ENCODE peak calls at places on chromosomes 4 and X, in five cellular contexts. W, A, X, R and J are unnamed samples. For H3K36me3, the result is how much of the 10 kb centered on the place peaks cover.

GRCh38 chr4:19776929-19777328 is 474.8 kb upstream of the SLIT2 start:
- DNase-seq in W (no peak), A (no peak), R (peak), X (no peak), J (peak)

GRCh38 chr4:37948542-37948941 is 11.7 kb upstream of the PTTG2 start:
- DNase-seq in R (no peak), X (no peak), W (no peak), A (no peak), J (no peak)

GRCh38 chr4:87465739-87466366 is 43.5 kb downstream of the NUDT9 start:
- DNase-seq in X (peak), R (peak), A (no peak), W (no peak), J (peak)

GRCh38 chr4:81380364-81380853 is 91.3 kb downstream of the RASGEF1B start:
- DNase-seq in R (no peak), W (no peak), X (no peak), A (no peak), J (no peak)

GRCh38 chr4:15488136-15488535 is 18.5 kb downstream of the CC2D2A start:
- DNase-seq in R (peak), X (no peak), A (no peak), W (no peak), J (no peak)

GRCh38 chr4:954211-955020 is 19.0 kb downstream of the DGKQ start:
- DNase-seq in W (no peak), A (peak), X (no peak), R (no peak), J (no peak)

GRCh38 chrX:110384490-110384889 is 25.8 kb downstream of the RTL9 start:
- DNase-seq in A (no peak), W (no peak), R (peak), X (peak), J (peak)

GRCh38 chr4:74420863-74421262 is 24.1 kb upstream of the AREG start:
- DNase-seq in W (no peak), X (no peak), R (no peak), A (no peak), J (no peak)

GRCh38 chrX:138191998-138192397 is 519.5 kb downstream of the FGF13 start:
- DNase-seq in W (no peak), R (peak), A (no peak), X (peak), J (peak)

GRCh38 chr4:40515398-40516293 is 114.0 kb downstream of the RBM47 start:
- DNase-seq in R (no peak), X (peak), A (peak), W (no peak), J (peak)

GRCh38 chr4:83981156-83981555 is 445.2 kb downstream of the GPAT3 start:
- DNase-seq in R (no peak), A (no peak), W (no peak), X (no peak), J (no peak)

GRCh38 chr4:115234405-115235093 is 121.1 kb upstream of the NDST4 start:
- DNase-seq in R (no peak), X (peak), W (no peak), A (no peak), J (peak)

GRCh38 chr4:94338681-94339351 is 3.8 kb downstream of the HPGDS start:
- DNase-seq in W (no peak), R (no peak), A (no peak), X (no peak), J (no peak)

GRCh38 chr4:100746141-100746540 is 228.3 kb upstream of the EMCN start:
- DNase-seq in R (no peak), W (no peak), X (no peak), A (no peak), J (no peak)

GRCh38 chr4:76087007-76087769 is 12.7 kb downstream of the ART3 start:
- DNase-seq in A (peak), R (peak), W (no peak), X (peak), J (peak)

GRCh38 chrX:69158166-69159040 is 6.8 kb downstream of the PJA1 start:
- DNase-seq in R (peak), A (peak), X (peak), W (no peak), J (peak)

GRCh38 chrX:24148535-24149345 is 789 bp upstream of the ZFX start:
- DNase-seq in X (peak), R (peak), A (no peak), W (no peak), J (peak)

GRCh38 chrX:15989716-15990115 is 133.6 kb upstream of the GRPR start:
- DNase-seq in R (peak), A (no peak), X (no peak), W (no peak), J (no peak)

GRCh38 chr4:33171873-33172550 is 2451.8 kb downstream of the PCDH7 start:
- DNase-seq in W (no peak), R (peak), A (no peak), X (no peak), J (no peak)

GRCh38 chr4:4618846-4619245 is 77.0 kb upstream of the STX18 start:
- DNase-seq in W (no peak), A (no peak), X (no peak), R (no peak), J (no peak)

GRCh38 chrX:73830489-73831414 is 267.8 kb downstream of the CHIC1 start:
- DNase-seq in A (no peak), W (no peak), R (no peak), X (peak), J (no peak)
- H3K36me3 ChIP-seq in A (under half), W (under half), R (half or more), X (under half), J (under half)

GRCh38 chrX:136674270-136674986 is 26.5 kb downstream of the CD40LG start:
- DNase-seq in R (no peak), A (no peak), X (no peak), W (no peak), J (no peak)

GRCh38 chrX:136666088-136666487 is 18.1 kb downstream of the CD40LG start:
- DNase-seq in W (no peak), X (no peak), A (no peak), R (no peak), J (no peak)

GRCh38 chrX:136667446-136668168 is 19.6 kb downstream of the CD40LG start:
- DNase-seq in W (no peak), A (no peak), X (peak), R (no peak), J (no peak)

GRCh38 chrX:136665258-136665900 is 17.4 kb downstream of the CD40LG start:
- DNase-seq in A (no peak), R (no peak), W (no peak), X (no peak), J (no peak)

DNA sequence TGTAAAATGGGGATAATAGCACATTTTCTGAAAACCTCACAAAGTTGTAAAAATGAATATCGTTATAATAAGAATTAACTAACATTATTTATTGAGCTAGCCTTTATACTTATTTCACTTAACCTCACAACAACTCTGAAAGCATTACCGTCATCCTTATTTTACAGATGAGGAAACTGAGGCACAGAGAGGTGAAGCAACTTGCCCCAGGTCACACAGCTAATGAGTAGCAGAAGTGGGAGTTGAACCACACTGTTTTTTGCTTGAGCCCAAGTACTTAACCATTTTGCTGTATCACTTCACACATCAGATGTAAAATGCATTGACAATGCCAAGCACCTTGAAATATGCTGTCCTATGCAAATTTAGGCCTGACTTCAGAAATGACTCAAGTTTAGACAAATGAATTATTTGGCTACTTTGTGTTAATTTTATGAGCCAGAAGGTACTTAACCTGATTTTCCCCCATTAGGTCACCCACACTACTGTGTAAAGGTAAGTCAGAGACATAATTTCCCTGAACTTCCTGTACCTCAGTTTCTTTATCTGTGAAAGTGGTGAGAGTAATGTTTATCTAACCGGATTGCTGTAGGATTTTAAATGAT is 23.1 kb downstream of the CD40LG start:
- DNase-seq in R (no peak), X (no peak), W (no peak), A (no peak), J (no peak)
- H3K36me3 ChIP-seq in R (under half), X (under half), W (under half), A (under half), J (under half)

GRCh38 chrX:117995378-117995777 is 121.2 kb downstream of the KLHL13 start:
- DNase-seq in R (peak), A (no peak), X (no peak), W (no peak), J (no peak)
- H3K36me3 ChIP-seq in R (under half), A (under half), X (under half), W (under half), J (under half)

GRCh38 chr4:184693056-184693455 is 40.8 kb downstream of the CENPU start:
- DNase-seq in W (no peak), R (peak), A (no peak), X (no peak), J (no peak)
- H3K36me3 ChIP-seq in W (under half), R (under half), A (under half), X (under half), J (under half)

DNA sequence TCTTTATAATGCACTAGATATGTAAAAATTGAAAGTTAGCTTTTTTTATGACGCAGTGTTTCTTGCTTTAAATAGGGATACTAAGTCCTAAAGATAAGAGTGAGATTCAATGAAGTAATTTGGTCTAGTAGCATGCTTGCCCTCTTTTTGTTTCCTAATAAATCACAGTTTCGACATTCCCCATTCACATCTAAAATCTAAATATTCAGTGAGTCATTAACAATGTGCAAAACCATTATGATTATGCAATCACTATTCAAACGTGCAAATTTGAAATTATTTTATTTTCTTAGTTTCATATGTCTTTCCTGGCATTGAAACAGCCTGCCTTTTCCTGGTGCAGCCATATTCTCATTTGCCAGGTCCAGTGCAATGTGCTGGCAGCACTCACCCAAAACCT is 1350.5 kb upstream of the PABPC4L start:
- DNase-seq in R (no peak), A (no peak), W (no peak), X (no peak), J (no peak)
- H3K36me3 ChIP-seq in R (under half), A (under half), W (under half), X (under half), J (under half)